ENCODE peak calls at places on chromosomes 5 and 9, in six cellular contexts. A is cardiac muscle cell, G is upper lobe of right lung, K is GM20000, F is heart right ventricle, Z is B cell. X is an unnamed sample.

GRCh38 chr9:127022913-127023665 is 99.3 kb downstream of the ANGPTL2 start:
- DNase-seq in A (peak; percentile 17), G (no peak), K (no peak), F (no peak), Z (no peak), X (no peak)

GRCh38 chr9:96491079-96491879 is 41.3 kb downstream of the HABP4 start:
- DNase-seq in A (peak; percentile 67), G (no peak), K (no peak), F (no peak), Z (no peak), X (no peak)

GRCh38 chr5:123814796-123815479 is 303.0 kb downstream of the CSNK1G3 start:
- DNase-seq in A (peak; percentile 15), G (no peak), K (no peak), F (no peak), Z (no peak), X (no peak)

GRCh38 chr5:107524111-107524510 is 146.6 kb downstream of the EFNA5 start:
- DNase-seq in A (no peak), G (no peak), K (no peak), F (no peak), Z (no peak), X (no peak)

GRCh38 chr5:131386124-131386523 is 122.3 kb downstream of the CDC42SE2 start:
- DNase-seq in A (no peak), G (no peak), K (no peak), F (no peak), Z (no peak), X (no peak)

GRCh38 chr5:38666668-38667498 is 110.4 kb upstream of the LIFR start:
- DNase-seq in A (peak; percentile 74), G (peak; percentile 65), K (peak; percentile 11), F (peak; percentile 44), Z (no peak), X (no peak)

GRCh38 chr9:19512432-19512831 is 103.6 kb downstream of the ACER2 start:
- DNase-seq in A (no peak), G (no peak), K (no peak), F (no peak), Z (no peak), X (no peak)

GRCh38 chr5:175098301-175098700 is 345.7 kb downstream of the DRD1 start:
- DNase-seq in A (no peak), G (no peak), K (no peak), F (no peak), Z (no peak), X (no peak)

GRCh38 chr9:109537288-109537687 is 39.2 kb upstream of the PTPN3 start:
- DNase-seq in A (no peak), G (no peak), K (no peak), F (no peak), Z (no peak), X (no peak)

GRCh38 chr5:95080026-95080425 is 204.9 kb downstream of the MCTP1 start:
- DNase-seq in A (peak; percentile 3), G (no peak), K (no peak), F (no peak), Z (no peak), X (no peak)

GRCh38 chr5:1801954-1802295 is 718 bp downstream of the NDUFS6 start:
- DNase-seq in A (no peak), G (no peak), K (no peak), F (no peak), Z (no peak), X (no peak)

GRCh38 chr5:171207256-171207866 is 101.7 kb upstream of the TLX3 start:
- DNase-seq in A (peak; percentile 63), G (no peak), K (peak; percentile 22), F (no peak), Z (peak; percentile 15), X (no peak)

GRCh38 chr9:36258989-36259315 is 704 bp upstream of the GNE start:
- DNase-seq in A (peak; percentile 22), G (no peak), K (no peak), F (no peak), Z (no peak), X (no peak)

GRCh38 chr5:175854231-175855040 is 16.9 kb upstream of the CPLX2 start:
- DNase-seq in A (no peak), G (no peak), K (no peak), F (no peak), Z (no peak), X (no peak)

GRCh38 chr5:137649228-137649890 is 86.5 kb downstream of the KLHL3 start:
- DNase-seq in A (peak; percentile 81), G (no peak), K (no peak), F (no peak), Z (no peak), X (no peak)

GRCh38 chr9:88045686-88046085 is 71.4 kb upstream of the CDK20 start:
- DNase-seq in A (no peak), G (no peak), K (no peak), F (no peak), Z (no peak), X (no peak)

GRCh38 chr9:88043647-88044046 is 69.3 kb upstream of the CDK20 start:
- DNase-seq in A (no peak), G (no peak), K (no peak), F (no peak), Z (no peak), X (no peak)

GRCh38 chr9:88044200-88044599 is 69.9 kb upstream of the CDK20 start:
- DNase-seq in A (no peak), G (no peak), K (no peak), F (no peak), Z (no peak), X (no peak)

GRCh38 chr9:88037285-88037845 is 63.0 kb upstream of the CDK20 start:
- DNase-seq in A (no peak), G (no peak), K (no peak), F (no peak), Z (no peak), X (no peak)

DNA sequence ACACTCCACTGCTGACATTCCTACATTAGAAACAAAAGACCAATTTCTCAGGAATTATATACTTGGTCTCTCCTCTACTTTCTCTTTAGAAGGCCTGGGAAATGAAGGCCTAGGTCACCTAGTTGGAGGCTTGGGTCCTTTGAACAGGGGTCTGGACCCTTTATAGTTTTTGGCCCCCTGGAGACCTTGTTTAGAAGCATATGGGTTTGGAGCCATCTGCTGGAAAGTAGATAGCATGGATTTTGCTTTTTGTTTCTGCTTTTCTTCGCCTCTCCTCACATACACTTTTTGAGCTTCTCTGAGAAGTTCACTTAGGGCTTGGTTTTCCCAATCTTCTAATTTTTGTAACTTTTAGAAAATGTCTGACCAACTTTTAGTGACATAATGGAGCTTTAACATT is 67.1 kb upstream of the CDK20 start:
- DNase-seq in A (peak; percentile 48), G (no peak), K (no peak), F (no peak), Z (no peak), X (no peak)
- TF ChIP-seq CTCF in A (peak; percentile 61), G (peak; percentile 32), K (no peak), F (peak; percentile 49), Z (no peak), X (peak; percentile 54)

DNA sequence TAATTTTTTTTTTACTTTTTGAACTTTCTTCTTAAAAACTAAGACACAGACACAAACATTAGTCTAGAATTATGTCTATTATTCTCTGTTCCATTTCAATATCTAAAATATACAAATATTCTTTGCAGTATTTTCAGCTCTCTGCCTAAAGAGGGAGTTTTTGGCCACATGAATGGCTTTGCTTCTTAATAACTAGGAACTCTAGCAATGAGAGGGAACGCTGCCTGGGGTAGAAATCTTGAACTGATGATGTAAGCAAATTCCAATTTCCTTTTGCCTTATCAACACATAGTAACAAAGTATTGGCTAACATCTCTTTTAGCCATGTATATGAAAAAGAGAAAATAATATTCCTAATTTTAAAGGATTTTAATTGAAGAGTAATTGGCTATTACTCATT is 51.9 kb downstream of the SLC25A46 start:
- DNase-seq in A (peak; percentile 89), G (no peak), K (no peak), F (no peak), Z (no peak), X (no peak)
- TF ChIP-seq CTCF in A (peak; percentile 63), G (peak; percentile 37), K (no peak), F (peak; percentile 38), Z (no peak), X (no peak)

DNA sequence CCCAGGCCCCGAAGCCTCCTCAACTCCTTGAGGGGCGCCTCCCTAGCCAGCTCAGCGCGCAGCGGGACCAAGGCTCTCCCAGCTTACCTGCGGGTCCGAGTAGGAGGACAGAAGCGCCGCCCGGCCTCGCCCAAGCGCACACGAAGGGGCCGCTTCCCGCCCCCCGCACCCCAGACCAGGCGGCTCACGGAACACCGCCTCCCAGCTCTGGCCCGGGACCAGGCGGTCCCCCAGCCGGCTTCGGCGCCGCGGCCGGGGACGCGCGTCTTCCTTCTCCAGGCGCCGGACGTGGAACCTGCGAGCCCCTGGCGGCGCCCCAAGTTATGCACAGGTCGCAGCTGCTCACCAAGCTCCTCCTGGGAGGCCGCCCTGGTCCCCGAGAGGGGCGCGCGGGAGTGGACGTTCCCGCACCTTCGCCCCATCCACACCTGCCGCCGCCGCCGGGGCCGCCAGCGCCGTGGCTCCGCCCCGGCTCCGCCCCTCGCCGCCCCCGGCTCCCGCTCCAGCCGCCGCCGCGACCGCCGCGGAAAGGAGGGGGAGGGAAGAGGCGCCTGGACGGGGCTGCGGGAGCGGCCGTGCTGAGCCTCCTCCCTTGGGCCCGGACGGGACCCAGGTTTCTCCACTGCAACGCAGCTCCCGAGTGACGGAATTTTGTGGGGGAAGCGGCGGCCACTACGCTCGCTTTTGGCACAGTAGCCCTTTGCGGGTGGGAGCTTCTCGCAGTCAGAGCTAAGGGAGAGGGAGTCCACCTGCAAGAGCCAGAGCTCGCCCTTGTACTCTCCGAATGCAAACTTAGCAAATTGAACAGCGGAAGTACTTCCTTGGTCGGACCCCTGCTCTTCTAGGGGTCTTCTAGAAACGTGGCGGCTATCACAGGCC is 77.5 kb upstream of the IFNE start:
- DNase-seq in A (peak; percentile 83), G (peak; percentile 71), K (peak; percentile 77), F (peak; percentile 9), Z (peak; percentile 66), X (no peak)
- TF ChIP-seq CTCF in A (peak; percentile 3), G (no peak), K (no peak), F (no peak), Z (no peak), X (no peak)

DNA sequence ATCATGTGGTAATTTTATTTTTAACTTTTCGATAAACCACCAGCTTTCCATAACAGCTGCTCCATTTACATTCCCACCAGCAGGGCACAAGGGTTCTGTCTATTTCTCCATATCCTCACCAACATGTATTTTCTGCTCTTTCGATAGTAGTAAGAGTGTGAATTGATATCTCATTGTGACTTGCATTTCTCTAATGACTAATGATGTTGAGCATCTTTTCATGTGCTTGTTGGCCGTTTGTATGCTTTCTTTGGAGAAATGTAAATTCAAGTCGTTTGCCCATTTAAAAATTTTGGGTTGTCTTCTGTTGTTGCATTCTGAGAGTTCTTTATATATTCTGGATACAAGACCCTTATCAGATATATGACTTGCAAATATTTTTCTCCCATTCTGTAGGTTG is 45.9 kb downstream of the PSD2 start:
- DNase-seq in A (no peak), G (no peak), K (no peak), F (no peak), Z (no peak), X (no peak)
- TF ChIP-seq CTCF in A (no peak), G (no peak), K (no peak), F (no peak), Z (no peak), X (no peak)

GRCh38 chr9:15834541-15834940 is 281.7 kb downstream of the CCDC171 start:
- DNase-seq in A (peak; percentile 80), G (no peak), K (no peak), F (no peak), Z (no peak), X (no peak)

GRCh38 chr9:15837079-15837679 is 284.3 kb downstream of the CCDC171 start:
- DNase-seq in A (peak; percentile 78), G (no peak), K (peak; percentile 29), F (no peak), Z (peak; percentile 15), X (no peak)

GRCh38 chr9:15831384-15831783 is 278.5 kb downstream of the CCDC171 start:
- DNase-seq in A (no peak), G (no peak), K (no peak), F (no peak), Z (no peak), X (no peak)
- TF ChIP-seq CTCF in A (no peak), G (no peak), K (no peak), F (no peak), Z (no peak), X (no peak)

X was measured in dorsolateral prefrontal cortex.